ENCODE peak calls at places on chromosomes 7 and 10, in nine cellular contexts. B, J, I, H, K, Q, V, W and L are unnamed samples.

GRCh38 chr7:151025924-151026671 is 1.8 kb upstream of the ATG9B start:
- DNase-seq in K (no peak), H (no peak), Q (no peak), I (no peak), B (peak; percentile 88), V (no peak), W (no peak), J (no peak), L (no peak)

GRCh38 chr10:120477723-120478270 is 20.8 kb downstream of the PLPP4 start:
- DNase-seq in Q (no peak), I (no peak), B (no peak), K (peak; percentile 42), J (no peak), V (no peak), W (no peak), H (no peak), L (no peak)

GRCh38 chr7:46091071-46091470 is 170.0 kb upstream of the IGFBP3 start:
- DNase-seq in B (no peak), Q (no peak), H (no peak), K (no peak), V (no peak), W (no peak), J (no peak), I (no peak), L (no peak)

GRCh38 chr7:122887198-122887597 is 938 bp upstream of the CADPS2 start:
- DNase-seq in K (peak; percentile 84), V (peak; percentile 74), I (no peak), W (peak; percentile 43), B (peak; percentile 58), Q (peak; percentile 74), H (peak; percentile 29), J (peak; percentile 44), L (peak; percentile 58)

GRCh38 chr7:124497209-124497608 is 268.4 kb downstream of the GPR37 start:
- DNase-seq in K (no peak), Q (no peak), V (no peak), H (no peak), J (peak; percentile 38), B (peak; percentile 13), W (no peak), I (no peak), L (no peak)

GRCh38 chr7:92837214-92837749 is 909 bp upstream of the CDK6 start:
- DNase-seq in I (no peak), Q (peak; percentile 58), K (peak; percentile 62), H (no peak), W (no peak), V (no peak), B (peak; percentile 15), J (no peak), L (no peak)

GRCh38 chr10:98536551-98536950 is 89.8 kb upstream of the HPS1 start:
- DNase-seq in V (no peak), B (peak; percentile 54), J (no peak), K (no peak), W (no peak), I (no peak), H (no peak), Q (no peak), L (no peak)

GRCh38 chr7:46291601-46292150 is 370.6 kb upstream of the IGFBP3 start:
- DNase-seq in B (peak; percentile 96), I (no peak), H (peak; percentile 14), W (no peak), V (no peak), K (peak; percentile 81), Q (no peak), J (no peak), L (no peak)

GRCh38 chr7:35707422-35707821 is 12.5 kb upstream of the HERPUD2 start:
- DNase-seq in V (no peak), J (no peak), K (peak; percentile 29), Q (no peak), W (no peak), B (peak; percentile 58), H (no peak), I (no peak), L (no peak)

GRCh38 chr7:38679419-38679818 is 48.2 kb upstream of the AMPH start:
- DNase-seq in W (no peak), I (no peak), B (no peak), J (no peak), Q (no peak), V (no peak), H (no peak), K (peak; percentile 26), L (no peak)

GRCh38 chr10:92350411-92350810 is 59.4 kb downstream of the MARCHF5 start:
- DNase-seq in W (no peak), K (no peak), V (no peak), Q (no peak), H (no peak), I (no peak), B (no peak), J (no peak), L (no peak)

GRCh38 chr10:132931258-132931657 is 11.1 kb downstream of the CFAP46 start:
- DNase-seq in J (no peak), W (no peak), B (no peak), Q (no peak), V (no peak), H (peak; percentile 28), K (no peak), I (no peak), L (no peak)

GRCh38 chr7:125878235-125878928 is 948.8 kb upstream of the POT1 start:
- DNase-seq in Q (no peak), W (no peak), J (no peak), K (peak; percentile 11), B (no peak), V (no peak), H (no peak), I (no peak), L (no peak)

GRCh38 chr10:6716521-6716920 is 136.4 kb upstream of the PRKCQ start:
- DNase-seq in J (no peak), W (no peak), V (no peak), I (no peak), Q (no peak), K (no peak), H (no peak), B (peak; percentile 23), L (no peak)

GRCh38 chr10:110209926-110210662 is 2.7 kb downstream of the MXI1 start:
- DNase-seq in B (peak; percentile 56), H (peak; percentile 43), W (no peak), I (peak; percentile 46), J (no peak), V (peak; percentile 64), Q (no peak), K (peak; percentile 40), L (no peak)

GRCh38 chr10:44477021-44477420 is 92.1 kb upstream of the CXCL12 start:
- DNase-seq in K (peak; percentile 61), B (no peak), W (peak; percentile 32), I (no peak), J (no peak), Q (no peak), V (no peak), H (no peak), L (no peak)

GRCh38 chr10:60495357-60495756 is 105.7 kb upstream of the ANK3 start:
- DNase-seq in I (no peak), H (no peak), J (no peak), Q (no peak), B (peak; percentile 24), K (peak; percentile 68), W (peak; percentile 19), V (no peak), L (no peak)

GRCh38 chr10:58511765-58512469 is 755 bp upstream of the BICC1 start:
- DNase-seq in H (no peak), V (peak; percentile 43), K (no peak), I (no peak), Q (peak; percentile 40), W (no peak), B (peak; percentile 24), J (no peak), L (peak; percentile 31)

GRCh38 chr10:88802430-88802829 is at the start of gene LIPM:
- DNase-seq in V (no peak), Q (no peak), W (no peak), J (no peak), I (no peak), B (peak; percentile 8), K (no peak), H (no peak), L (no peak)

GRCh38 chr10:79409038-79410035 is 36.1 kb downstream of the ZCCHC24 start:
- DNase-seq in K (no peak), V (no peak), Q (no peak), H (no peak), I (no peak), B (no peak), W (no peak), J (no peak), L (no peak)

GRCh38 chr10:14880201-14880600 is 1.5 kb downstream of the SUV39H2 start:
- DNase-seq in W (no peak), Q (no peak), H (no peak), J (no peak), V (no peak), B (peak; percentile 22), I (no peak), K (no peak), L (no peak)

GRCh38 chr7:106126170-106126938 is 14.2 kb upstream of the SYPL1 start:
- DNase-seq in K (peak; percentile 78), I (no peak), H (no peak), B (peak; percentile 83), Q (peak; percentile 53), W (peak; percentile 30), V (peak; percentile 67), J (no peak), L (peak; percentile 42)

GRCh38 chr7:12136545-12136944 is 74.5 kb upstream of the TMEM106B start:
- DNase-seq in W (no peak), V (no peak), H (no peak), B (no peak), K (no peak), I (no peak), J (no peak), Q (no peak), L (no peak)

GRCh38 chr10:5550250-5550545 is 25.4 kb downstream of the CALML3 start:
- DNase-seq in J (no peak), I (no peak), W (no peak), H (no peak), Q (no peak), V (no peak), K (no peak), B (no peak), L (no peak)